ENCODE peak calls at places on chromosomes 4 and X, in seven cellular contexts. B, F, X, Q, H, O and G are unnamed samples.

GRCh38 chrX:115560211-115560977 is 580 bp upstream of the PLS3 start:
- DNase-seq in B (peak; percentile 85), F (no peak), X (peak; percentile 60), Q (peak; percentile 66), H (peak; percentile 59), O (peak; percentile 63), G (no peak)

GRCh38 chr4:1400861-1401408 is 5.3 kb downstream of the NKX1-1 start:
- DNase-seq in B (no peak), F (peak; percentile 15), X (no peak), Q (no peak), H (no peak), O (no peak), G (peak; percentile 8)

GRCh38 chr4:8392591-8393190 is 47.8 kb downstream of the ACOX3 start:
- DNase-seq in B (no peak), F (no peak), X (no peak), Q (no peak), H (no peak), O (no peak), G (no peak)

GRCh38 chr4:55013431-55013955 is 111.9 kb downstream of the KDR start:
- DNase-seq in B (no peak), F (no peak), X (no peak), Q (no peak), H (no peak), O (no peak), G (no peak)

GRCh38 chr4:184417802-184418511 is 56.4 kb downstream of the IRF2 start:
- DNase-seq in B (peak; percentile 98), F (no peak), X (peak; percentile 69), Q (peak; percentile 67), H (no peak), O (peak; percentile 27), G (no peak)

GRCh38 chr4:139767168-139767567 is 101.5 kb downstream of the MGST2 start:
- DNase-seq in B (no peak), F (no peak), X (no peak), Q (peak; percentile 21), H (no peak), O (no peak), G (no peak)

GRCh38 chrX:72382199-72382590 is 76.5 kb upstream of the CITED1 start:
- DNase-seq in B (no peak), F (no peak), X (no peak), Q (peak; percentile 59), H (no peak), O (no peak), G (no peak)

GRCh38 chr4:36321176-36321575 is 39.8 kb downstream of the DTHD1 start:
- DNase-seq in B (no peak), F (no peak), X (no peak), Q (no peak), H (no peak), O (no peak), G (no peak)

GRCh38 chr4:73682508-73682907 is 57.9 kb upstream of the CXCL8 start:
- DNase-seq in B (no peak), F (no peak), X (no peak), Q (no peak), H (no peak), O (no peak), G (no peak)

GRCh38 chrX:38857736-38858432 is 56.6 kb downstream of the MID1IP1 start:
- DNase-seq in B (no peak), F (no peak), X (no peak), Q (no peak), H (no peak), O (no peak), G (no peak)

GRCh38 chr4:74627093-74627492 is 167.2 kb downstream of the BTC start:
- DNase-seq in B (no peak), F (no peak), X (no peak), Q (no peak), H (no peak), O (no peak), G (no peak)

GRCh38 chr4:56360071-56360470 is 27.2 kb downstream of the AASDH start:
- DNase-seq in B (peak; percentile 3), F (no peak), X (no peak), Q (peak; percentile 24), H (no peak), O (no peak), G (no peak)

GRCh38 chr4:94442251-94442650 is 9.5 kb upstream of the PDLIM5 start:
- DNase-seq in B (no peak), F (no peak), X (no peak), Q (no peak), H (no peak), O (no peak), G (no peak)

GRCh38 chrX:15988661-15989603 is 134.3 kb upstream of the AP1S2 start:
- DNase-seq in B (peak; percentile 48), F (no peak), X (no peak), Q (peak; percentile 78), H (no peak), O (no peak), G (no peak)

GRCh38 chr4:4854649-4855292 is 4.7 kb upstream of the MSX1 start:
- DNase-seq in B (no peak), F (peak; percentile 52), X (no peak), Q (no peak), H (no peak), O (no peak), G (no peak)

GRCh38 chr4:140078366-140078765 is 75.6 kb downstream of the MAML3 start:
- DNase-seq in B (no peak), F (peak; percentile 74), X (no peak), Q (peak; percentile 68), H (no peak), O (no peak), G (no peak)

GRCh38 chrX:38277802-38278201 is 49.5 kb downstream of the RPGR start:
- DNase-seq in B (no peak), F (no peak), X (no peak), Q (no peak), H (no peak), O (peak; percentile 62), G (no peak)

DNA sequence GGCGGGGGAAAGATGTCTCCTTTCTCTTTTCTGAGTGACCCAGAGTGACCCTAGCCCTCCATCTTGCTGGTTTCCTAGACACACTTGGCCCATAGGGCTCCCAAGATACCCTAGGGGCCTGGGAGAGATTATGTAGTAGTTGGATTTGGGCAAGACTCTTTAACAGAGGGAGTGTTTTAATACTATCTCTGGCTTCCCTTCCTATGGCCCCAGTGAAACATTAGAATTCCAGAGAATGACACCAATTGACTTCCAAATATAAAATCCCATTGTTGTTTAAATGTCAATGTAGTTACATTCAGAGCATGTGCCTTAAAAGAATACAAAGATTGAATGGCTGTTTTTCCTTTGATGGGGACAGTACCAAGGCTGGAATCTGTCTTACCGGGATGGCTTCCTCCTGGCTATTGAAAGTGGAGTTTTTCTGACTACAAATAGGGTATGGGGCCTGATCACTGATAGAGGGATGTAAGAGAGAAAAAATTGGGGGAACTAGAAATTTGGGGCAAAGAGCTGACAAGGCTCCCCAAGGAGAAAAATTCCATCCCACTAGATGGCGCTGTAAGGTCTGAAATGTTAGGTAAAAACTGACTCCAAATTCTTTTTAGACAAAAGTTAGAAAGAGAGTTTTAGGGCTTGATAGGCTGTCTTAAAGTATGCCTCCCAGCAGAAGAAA is 10.7 kb downstream of the TENT5D start:
- DNase-seq in B (peak; percentile 2), F (no peak), X (no peak), Q (peak; percentile 2), H (no peak), O (no peak), G (no peak)
- TF ChIP-seq CTCF in B (no peak), F (no peak), X (no peak), Q (no peak), H (no peak), O (no peak), G (no peak)

GRCh38 chr4:108636246-108636645 is 14.2 kb upstream of the OSTC start:
- DNase-seq in B (no peak), F (no peak), X (no peak), Q (no peak), H (no peak), O (no peak), G (no peak)

GRCh38 chr4:108635070-108635655 is 14.8 kb downstream of the RPL34 start:
- DNase-seq in B (peak; percentile 24), F (no peak), X (no peak), Q (no peak), H (no peak), O (no peak), G (no peak)

DNA sequence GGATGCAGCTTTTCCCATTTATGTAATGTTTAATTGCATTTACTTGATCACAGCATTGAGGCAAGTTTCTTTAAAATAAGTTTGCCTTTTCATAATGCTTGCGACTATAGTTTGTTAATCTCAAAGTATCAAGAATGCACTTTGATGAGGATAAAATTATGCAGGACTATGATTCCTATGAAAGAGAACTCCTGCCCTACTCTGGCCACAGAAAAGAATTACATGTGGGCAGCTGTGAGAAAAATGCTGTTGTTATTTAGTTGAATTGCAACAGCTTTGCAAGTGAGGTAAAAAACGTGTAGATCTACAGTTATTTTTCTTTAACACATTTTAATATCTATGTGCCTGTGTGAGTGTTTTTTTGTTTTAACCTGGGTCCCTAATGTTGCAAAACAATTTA is 12.5 kb upstream of the OSTC start:
- DNase-seq in B (no peak), F (no peak), X (no peak), Q (peak; percentile 30), H (no peak), O (no peak), G (no peak)
- TF ChIP-seq CTCF in B (no peak), F (no peak), X (no peak), Q (peak; percentile 30), H (no peak), O (no peak), G (no peak)

DNA sequence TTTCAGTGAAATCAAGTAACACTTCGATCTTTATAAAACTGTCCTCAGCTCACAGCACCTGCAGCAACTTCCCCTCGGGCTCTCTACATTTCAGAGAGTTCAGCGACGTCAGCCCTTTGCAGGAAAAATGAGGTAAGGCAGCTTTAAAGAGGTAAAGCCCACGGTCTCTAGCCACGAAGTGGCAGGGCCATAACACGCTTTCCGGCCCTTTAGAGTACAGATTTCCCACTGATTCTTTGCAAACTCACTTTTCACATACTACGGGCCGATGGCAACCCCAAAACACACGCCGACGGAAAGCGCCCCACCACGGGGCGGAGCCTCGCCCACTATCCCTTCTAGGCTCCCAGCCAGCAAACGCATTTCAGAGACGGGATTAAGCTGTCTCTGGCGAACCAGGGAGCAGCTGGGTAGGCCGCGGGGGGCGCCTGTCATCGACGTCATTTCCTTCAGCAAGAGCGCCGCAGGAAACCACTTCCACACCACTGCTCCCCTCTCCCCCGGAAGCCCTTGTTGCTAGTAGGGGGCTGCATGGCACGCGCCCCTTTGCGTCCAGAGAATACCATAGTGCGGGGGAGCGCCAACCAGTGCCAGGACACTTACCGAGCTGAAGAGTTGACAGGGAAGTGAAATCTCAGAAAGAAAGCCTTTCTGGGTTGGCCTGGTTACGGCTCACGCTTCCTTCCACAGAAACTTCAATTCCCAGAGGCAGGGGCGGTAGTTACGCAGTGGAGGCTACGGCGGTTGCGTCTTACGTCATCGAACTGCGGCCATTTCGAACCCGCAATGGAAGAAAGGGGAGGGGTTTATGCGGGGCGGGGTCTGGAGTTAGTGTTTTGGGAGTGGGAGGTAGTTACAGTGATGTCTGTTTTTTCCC is at the start of gene TRMT10A:
- DNase-seq in B (peak; percentile 99), F (peak; percentile 95), X (peak; percentile 70), Q (peak; percentile 99), H (peak; percentile 97), O (peak; percentile 96), G (peak; percentile 84)
- TF ChIP-seq CTCF in B (no peak), F (no peak), X (no peak), Q (peak; percentile 19), H (peak; percentile 8), O (no peak), G (no peak)

GRCh38 chr4:84479663-84480062 is 19.4 kb downstream of the NKX6-1 start:
- DNase-seq in B (no peak), F (no peak), X (no peak), Q (no peak), H (no peak), O (no peak), G (no peak)
- TF ChIP-seq CTCF in B (no peak), F (no peak), X (no peak), Q (no peak), H (no peak), O (no peak), G (peak; percentile 18)